ENCODE peak calls at places on chromosomes 2 and 18, in four cellular contexts. Y is T-cell; A is neuronal stem cell; E is stimulated activated CD4-positive, alpha-beta T cell treated with anti-CD3 and anti-CD28 coated beads, Interleukin-1b, Interleukin-23, amount 100 ng/mL, for 1 hour. N is an unnamed sample.

GRCh38 chr2:71100195-71100964 is 29.6 kb downstream of the MCEE start:
- DNase-seq in A (peak), Y (no peak), E (peak), N (peak)

GRCh38 chr2:64796926-64797325 is 143.2 kb upstream of the SERTAD2 start:
- DNase-seq in A (no peak), E (no peak), Y (no peak), N (no peak)

GRCh38 chr2:1884933-1885580 is 140.7 kb upstream of the PXDN start:
- DNase-seq in E (no peak), A (no peak), Y (no peak), N (no peak)

GRCh38 chr2:190984595-190984994 is 29.4 kb downstream of the STAT1 start:
- DNase-seq in Y (no peak), E (no peak), A (no peak), N (no peak)

GRCh38 chr18:56382541-56382940 is 255.9 kb downstream of the TXNL1 start:
- DNase-seq in A (no peak), E (no peak), Y (no peak), N (no peak)

GRCh38 chr18:76819411-76820136 is 2.8 kb upstream of the ZNF236 start:
- DNase-seq in E (no peak), Y (no peak), A (no peak), N (no peak)

GRCh38 chr2:3377279-3377611 is 373 bp downstream of the EIPR1 start:
- DNase-seq in A (no peak), E (no peak), Y (no peak), N (peak)

GRCh38 chr2:239212553-239213419 is 188.0 kb downstream of the HDAC4 start:
- DNase-seq in A (no peak), E (no peak), Y (no peak), N (no peak)

GRCh38 chr18:832085-832681 is 20.1 kb upstream of the YES1 start:
- DNase-seq in A (no peak), Y (no peak), E (no peak), N (no peak)

GRCh38 chr2:241629762-241630435 is 7.1 kb downstream of the THAP4 start:
- DNase-seq in A (no peak), Y (no peak), E (no peak), N (no peak)

GRCh38 chr18:47968721-47969120 is 38.3 kb upstream of the SMAD2 start:
- DNase-seq in E (no peak), Y (no peak), A (no peak), N (no peak)

GRCh38 chr2:121019756-121020155 is 265.2 kb downstream of the TFCP2L1 start:
- DNase-seq in A (no peak), E (no peak), Y (no peak), N (no peak)

GRCh38 chr2:42566006-42566405 is 2.4 kb upstream of the MTA3 start:
- DNase-seq in A (no peak), Y (no peak), E (no peak), N (no peak)

GRCh38 chr2:11409184-11409959 is 56.6 kb downstream of the E2F6 start:
- DNase-seq in E (no peak), Y (no peak), A (no peak), N (no peak)

GRCh38 chr18:26930630-26931029 is 65.1 kb upstream of the AQP4 start:
- DNase-seq in Y (no peak), E (no peak), A (no peak), N (no peak)

GRCh38 chr2:103139628-103140268 is 377.9 kb downstream of the TMEM182 start:
- DNase-seq in A (no peak), E (no peak), Y (no peak), N (no peak)

GRCh38 chr2:10551496-10551895 is 103.4 kb upstream of the ODC1 start:
- DNase-seq in Y (no peak), E (no peak), A (no peak), N (no peak)

GRCh38 chr2:143165291-143165690 is 36.1 kb downstream of the ARHGAP15 start:
- DNase-seq in Y (no peak), E (no peak), A (no peak), N (no peak)

GRCh38 chr2:195543902-195544894 is 112.8 kb upstream of the SLC39A10 start:
- DNase-seq in E (no peak), Y (no peak), A (no peak), N (no peak)

GRCh38 chr18:26482567-26482966 is 65.8 kb downstream of the KCTD1 start:
- DNase-seq in E (no peak), Y (no peak), A (no peak), N (no peak)

GRCh38 chr18:26479686-26480079 is 68.7 kb downstream of the KCTD1 start:
- DNase-seq in Y (no peak), A (no peak), E (no peak), N (no peak)

GRCh38 chr2:225400060-225400511 is 576 bp downstream of the NYAP2 start:
- DNase-seq in E (no peak), A (peak), Y (no peak), N (peak)

GRCh38 chr2:95384854-95385569 is 17.5 kb upstream of the FAHD2A start:
- DNase-seq in Y (no peak), E (no peak), A (no peak), N (no peak)

N was measured in HEK293T.